ENCODE peak calls at places on chromosomes 7 and 10, in five cellular contexts. A is COR-L47, X is NCI-H510A treated with DMSO at 0.1 percent for 48 hours, Z is bronchial epithelial cell, Y is NCI-H1092. U is an unnamed sample.

GRCh38 chr10:102988404-102989314 is 70.6 kb downstream of the CNNM2 start:
- DNase-seq in X (peak; percentile 79), A (no peak), Z (peak; percentile 67), Y (no peak), U (no peak)

GRCh38 chr7:43658718-43659548 is 70.4 kb downstream of the COA1 start:
- DNase-seq in A (no peak), Y (no peak), X (no peak), Z (peak; percentile 83), U (no peak)

GRCh38 chr10:132467464-132468149 is 70.0 kb upstream of the INPP5A start:
- DNase-seq in Y (no peak), X (no peak), Z (no peak), A (no peak), U (no peak)

GRCh38 chr10:14923972-14924371 is 29.9 kb downstream of the DCLRE1C start:
- DNase-seq in X (no peak), Z (no peak), Y (no peak), A (no peak), U (no peak)

GRCh38 chr10:124686707-124687376 is 57.3 kb downstream of the FAM53B start:
- DNase-seq in X (no peak), A (no peak), Y (no peak), Z (no peak), U (no peak)

GRCh38 chr10:62610649-62611229 is 193.8 kb upstream of the ADO start:
- DNase-seq in A (peak; percentile 86), Z (peak; percentile 46), Y (peak; percentile 3), X (no peak), U (peak; percentile 74)

GRCh38 chr10:110387983-110388681 is 83.4 kb upstream of the SMNDC1 start:
- DNase-seq in Z (no peak), X (no peak), Y (no peak), A (no peak), U (peak; percentile 46)

GRCh38 chr7:94228678-94229077 is 166.0 kb upstream of the COL1A2 start:
- DNase-seq in Z (no peak), X (no peak), Y (no peak), A (no peak), U (no peak)

GRCh38 chr10:32269343-32270100 is 77.4 kb downstream of the EPC1 start:
- DNase-seq in Y (no peak), A (no peak), Z (no peak), X (no peak), U (no peak)

GRCh38 chr7:93159490-93159889 is 11.3 kb upstream of the SAMD9L start:
- DNase-seq in Z (no peak), A (no peak), X (no peak), Y (no peak), U (no peak)

GRCh38 chr10:132135398-132135872 is 51.3 kb upstream of the DPYSL4 start:
- DNase-seq in X (no peak), Z (no peak), A (no peak), Y (no peak), U (no peak)

GRCh38 chr10:19200211-19200610 is 151.6 kb downstream of the MALRD1 start:
- DNase-seq in X (no peak), Y (no peak), A (no peak), Z (no peak), U (no peak)

GRCh38 chr10:92279297-92279696 is 11.6 kb downstream of the CPEB3 start:
- DNase-seq in Y (no peak), X (no peak), A (no peak), Z (no peak), U (no peak)

GRCh38 chr7:100602889-100603696 is 930 bp downstream of the PCOLCE start:
- DNase-seq in A (no peak), Y (no peak), X (no peak), Z (no peak), U (no peak)

GRCh38 chr7:74503061-74503460 is 49.4 kb downstream of the GTF2IRD1 start:
- DNase-seq in Z (no peak), A (no peak), Y (no peak), X (no peak), U (no peak)

GRCh38 chr7:130486114-130486962 is 5.5 kb upstream of the MEST start:
- DNase-seq in Z (peak; percentile 52), Y (peak; percentile 64), X (peak; percentile 77), A (no peak), U (peak; percentile 59)

GRCh38 chr10:19408924-19409323 is 360.3 kb downstream of the MALRD1 start:
- DNase-seq in X (no peak), Z (no peak), Y (no peak), A (no peak), U (no peak)

GRCh38 chr7:94174375-94174774 is 170.2 kb upstream of the BET1 start:
- DNase-seq in Y (no peak), A (no peak), X (no peak), Z (no peak), U (no peak)

U was measured in activated naive CD8-positive, alpha-beta T cell treated with anti-CD3 and anti-CD28 coated beads, Interleukin-2, amount 50 U/mL, for 24 hours.